ENCODE peak calls at places on chromosomes 6 and 20, in five cellular contexts. One of them, this sample, is unnamed.

GRCh38 chr20:61433816-61434215 is 181.8 kb downstream of the CDH4 start:
- DNase-seq in endothelial cell: no peak
- DNase-seq in tibial artery: no peak
- DNase-seq in dorsolateral prefrontal cortex: no peak
- DNase-seq in foreskin fibroblast: no peak
- DNase-seq in this sample: no peak

GRCh38 chr6:7119272-7119801 is 11.6 kb downstream of the RREB1 start:
- DNase-seq in endothelial cell: no peak
- DNase-seq in dorsolateral prefrontal cortex: no peak
- DNase-seq in tibial artery: no peak
- DNase-seq in foreskin fibroblast: no peak
- DNase-seq in this sample: no peak

GRCh38 chr6:37287519-37288157 is 29.7 kb upstream of the TMEM217 start:
- DNase-seq in endothelial cell: no peak
- DNase-seq in tibial artery: no peak
- DNase-seq in foreskin fibroblast: no peak
- DNase-seq in dorsolateral prefrontal cortex: no peak
- DNase-seq in this sample: no peak

GRCh38 chr20:62370115-62370806 is 3.1 kb upstream of the LAMA5 start:
- DNase-seq in foreskin fibroblast: peak
- DNase-seq in dorsolateral prefrontal cortex: no peak
- DNase-seq in endothelial cell: no peak
- DNase-seq in tibial artery: no peak
- DNase-seq in this sample: no peak

GRCh38 chr6:166500246-166500645 is 86.2 kb downstream of the RAMACL start:
- DNase-seq in foreskin fibroblast: no peak
- DNase-seq in endothelial cell: no peak
- DNase-seq in dorsolateral prefrontal cortex: peak
- DNase-seq in tibial artery: no peak
- DNase-seq in this sample: no peak

GRCh38 chr6:78093861-78094360 is 441.1 kb downstream of the MEI4 start:
- DNase-seq in dorsolateral prefrontal cortex: no peak
- DNase-seq in foreskin fibroblast: no peak
- DNase-seq in tibial artery: no peak
- DNase-seq in endothelial cell: no peak
- DNase-seq in this sample: no peak

GRCh38 chr20:43667341-43668132 is 623 bp downstream of the MYBL2 start:
- DNase-seq in endothelial cell: peak
- DNase-seq in foreskin fibroblast: no peak
- DNase-seq in tibial artery: no peak
- DNase-seq in dorsolateral prefrontal cortex: no peak
- DNase-seq in this sample: no peak

GRCh38 chr6:157535354-157536217 is 154.6 kb downstream of the ZDHHC14 start:
- DNase-seq in foreskin fibroblast: peak
- DNase-seq in endothelial cell: no peak
- DNase-seq in tibial artery: peak
- DNase-seq in dorsolateral prefrontal cortex: no peak
- DNase-seq in this sample: peak

GRCh38 chr6:150689900-150690590 is 90.4 kb downstream of the PLEKHG1 start:
- DNase-seq in foreskin fibroblast: no peak
- DNase-seq in endothelial cell: no peak
- DNase-seq in tibial artery: no peak
- DNase-seq in dorsolateral prefrontal cortex: no peak
- DNase-seq in this sample: no peak

GRCh38 chr6:45021652-45022051 is 306.5 kb upstream of the RUNX2 start:
- DNase-seq in tibial artery: no peak
- DNase-seq in dorsolateral prefrontal cortex: no peak
- DNase-seq in endothelial cell: no peak
- DNase-seq in foreskin fibroblast: no peak
- DNase-seq in this sample: no peak

GRCh38 chr6:136526196-136526930 is 23.9 kb downstream of the MAP7 start:
- DNase-seq in foreskin fibroblast: peak
- DNase-seq in tibial artery: peak
- DNase-seq in dorsolateral prefrontal cortex: peak
- DNase-seq in endothelial cell: peak
- DNase-seq in this sample: no peak

GRCh38 chr6:35494161-35494563 is 2.7 kb downstream of the TEAD3 start:
- DNase-seq in endothelial cell: peak
- DNase-seq in foreskin fibroblast: peak
- DNase-seq in tibial artery: no peak
- DNase-seq in dorsolateral prefrontal cortex: no peak
- DNase-seq in this sample: no peak

GRCh38 chr6:19587238-19587942 is 249.8 kb upstream of the ID4 start:
- DNase-seq in dorsolateral prefrontal cortex: no peak
- DNase-seq in foreskin fibroblast: no peak
- DNase-seq in endothelial cell: no peak
- DNase-seq in tibial artery: no peak
- DNase-seq in this sample: no peak

GRCh38 chr20:18728165-18728866 is 85.3 kb upstream of the SCP2D1 start:
- DNase-seq in foreskin fibroblast: no peak
- DNase-seq in tibial artery: no peak
- DNase-seq in endothelial cell: no peak
- DNase-seq in dorsolateral prefrontal cortex: no peak
- DNase-seq in this sample: no peak

GRCh38 chr6:119871520-119871919 is 522.0 kb upstream of the MAN1A1 start:
- DNase-seq in endothelial cell: no peak
- DNase-seq in tibial artery: no peak
- DNase-seq in dorsolateral prefrontal cortex: no peak
- DNase-seq in foreskin fibroblast: no peak
- DNase-seq in this sample: no peak

GRCh38 chr20:3670511-3670910 is 7.3 kb upstream of the GFRA4 start:
- DNase-seq in foreskin fibroblast: no peak
- DNase-seq in endothelial cell: no peak
- DNase-seq in dorsolateral prefrontal cortex: no peak
- DNase-seq in tibial artery: no peak
- DNase-seq in this sample: no peak

GRCh38 chr6:119148102-119148824 is 69.8 kb upstream of the FAM184A start:
- DNase-seq in foreskin fibroblast: peak
- DNase-seq in dorsolateral prefrontal cortex: no peak
- DNase-seq in endothelial cell: peak
- DNase-seq in tibial artery: peak
- DNase-seq in this sample: peak

GRCh38 chr20:25009218-25010145 is 16.9 kb upstream of the APMAP start:
- DNase-seq in tibial artery: peak
- DNase-seq in dorsolateral prefrontal cortex: peak
- DNase-seq in endothelial cell: no peak
- DNase-seq in foreskin fibroblast: no peak
- DNase-seq in this sample: no peak

GRCh38 chr6:156718647-156719394 is 58.4 kb upstream of the ARID1B start:
- DNase-seq in tibial artery: peak
- DNase-seq in dorsolateral prefrontal cortex: peak
- DNase-seq in foreskin fibroblast: no peak
- DNase-seq in endothelial cell: no peak
- DNase-seq in this sample: no peak

GRCh38 chr6:124780621-124781020 is 181.6 kb upstream of the RNF217 start:
- DNase-seq in foreskin fibroblast: no peak
- DNase-seq in tibial artery: no peak
- DNase-seq in dorsolateral prefrontal cortex: no peak
- DNase-seq in endothelial cell: no peak
- DNase-seq in this sample: no peak

GRCh38 chr6:28707387-28708282 is 182.0 kb downstream of the GPX5 start:
- DNase-seq in tibial artery: no peak
- DNase-seq in dorsolateral prefrontal cortex: no peak
- DNase-seq in endothelial cell: no peak
- DNase-seq in foreskin fibroblast: no peak
- DNase-seq in this sample: no peak

GRCh38 chr20:16178671-16179070 is 394.6 kb downstream of the KIF16B start:
- DNase-seq in tibial artery: no peak
- DNase-seq in foreskin fibroblast: no peak
- DNase-seq in dorsolateral prefrontal cortex: no peak
- DNase-seq in endothelial cell: no peak
- DNase-seq in this sample: no peak

GRCh38 chr6:56955171-56956155 is 556 bp downstream of the BEND6 start:
- DNase-seq in tibial artery: peak
- DNase-seq in dorsolateral prefrontal cortex: peak
- DNase-seq in foreskin fibroblast: peak
- DNase-seq in endothelial cell: peak
- DNase-seq in this sample: peak

GRCh38 chr6:133609404-133610270 is 279.3 kb upstream of the TCF21 start:
- DNase-seq in tibial artery: no peak
- DNase-seq in foreskin fibroblast: peak
- DNase-seq in dorsolateral prefrontal cortex: no peak
- DNase-seq in endothelial cell: no peak
- DNase-seq in this sample: peak

GRCh38 chr20:61604494-61604893 is 352.4 kb downstream of the CDH4 start:
- DNase-seq in dorsolateral prefrontal cortex: no peak
- DNase-seq in tibial artery: no peak
- DNase-seq in foreskin fibroblast: no peak
- DNase-seq in endothelial cell: no peak
- DNase-seq in this sample: no peak

GRCh38 chr6:4790158-4790899 is 14.1 kb downstream of the CDYL start:
- DNase-seq in tibial artery: no peak
- DNase-seq in foreskin fibroblast: no peak
- DNase-seq in endothelial cell: no peak
- DNase-seq in dorsolateral prefrontal cortex: no peak
- DNase-seq in this sample: no peak
- TF ChIP-seq CTCF in tibial artery: no peak
- TF ChIP-seq CTCF in foreskin fibroblast: no peak
- TF ChIP-seq CTCF in endothelial cell: peak
- TF ChIP-seq CTCF in dorsolateral prefrontal cortex: no peak
- TF ChIP-seq CTCF in this sample: no peak

GRCh38 chr20:45959956-45960630 is 11.9 kb downstream of the ZNF335 start:
- DNase-seq in endothelial cell: no peak
- DNase-seq in dorsolateral prefrontal cortex: no peak
- DNase-seq in foreskin fibroblast: no peak
- DNase-seq in tibial artery: peak
- DNase-seq in this sample: no peak

GRCh38 chr20:45962031-45962755 is 9.8 kb downstream of the ZNF335 start:
- DNase-seq in tibial artery: peak
- DNase-seq in foreskin fibroblast: no peak
- DNase-seq in endothelial cell: no peak
- DNase-seq in dorsolateral prefrontal cortex: peak
- DNase-seq in this sample: no peak

GRCh38 chr20:45964024-45964423 is 8.0 kb downstream of the ZNF335 start:
- DNase-seq in tibial artery: no peak
- DNase-seq in endothelial cell: no peak
- DNase-seq in dorsolateral prefrontal cortex: no peak
- DNase-seq in foreskin fibroblast: no peak
- DNase-seq in this sample: no peak

GRCh38 chr20:45965169-45966002 is 6.6 kb downstream of the ZNF335 start:
- DNase-seq in foreskin fibroblast: no peak
- DNase-seq in tibial artery: peak
- DNase-seq in dorsolateral prefrontal cortex: peak
- DNase-seq in endothelial cell: no peak
- DNase-seq in this sample: no peak

GRCh38 chr20:45963059-45964011 is 8.7 kb downstream of the ZNF335 start:
- DNase-seq in foreskin fibroblast: no peak
- DNase-seq in endothelial cell: no peak
- DNase-seq in dorsolateral prefrontal cortex: no peak
- DNase-seq in tibial artery: peak
- DNase-seq in this sample: no peak
- TF ChIP-seq CTCF in foreskin fibroblast: no peak
- TF ChIP-seq CTCF in endothelial cell: no peak
- TF ChIP-seq CTCF in dorsolateral prefrontal cortex: peak
- TF ChIP-seq CTCF in tibial artery: peak
- TF ChIP-seq CTCF in this sample: peak

GRCh38 chr6:33247977-33248642 is 23.6 kb downstream of the VPS52 start:
- DNase-seq in dorsolateral prefrontal cortex: peak
- DNase-seq in foreskin fibroblast: peak
- DNase-seq in tibial artery: peak
- DNase-seq in endothelial cell: peak
- DNase-seq in this sample: peak

GRCh38 chr6:33249732-33250625 is 21.7 kb downstream of the VPS52 start:
- DNase-seq in endothelial cell: peak
- DNase-seq in tibial artery: no peak
- DNase-seq in foreskin fibroblast: peak
- DNase-seq in dorsolateral prefrontal cortex: no peak
- DNase-seq in this sample: peak

GRCh38 chr6:33248643-33248931 is 23.1 kb downstream of the VPS52 start:
- DNase-seq in tibial artery: no peak
- DNase-seq in dorsolateral prefrontal cortex: peak
- DNase-seq in foreskin fibroblast: peak
- DNase-seq in endothelial cell: no peak
- DNase-seq in this sample: no peak

GRCh38 chr6:33250731-33251130 is 20.9 kb downstream of the VPS52 start:
- DNase-seq in foreskin fibroblast: no peak
- DNase-seq in tibial artery: no peak
- DNase-seq in endothelial cell: no peak
- DNase-seq in dorsolateral prefrontal cortex: no peak
- DNase-seq in this sample: no peak

DNA sequence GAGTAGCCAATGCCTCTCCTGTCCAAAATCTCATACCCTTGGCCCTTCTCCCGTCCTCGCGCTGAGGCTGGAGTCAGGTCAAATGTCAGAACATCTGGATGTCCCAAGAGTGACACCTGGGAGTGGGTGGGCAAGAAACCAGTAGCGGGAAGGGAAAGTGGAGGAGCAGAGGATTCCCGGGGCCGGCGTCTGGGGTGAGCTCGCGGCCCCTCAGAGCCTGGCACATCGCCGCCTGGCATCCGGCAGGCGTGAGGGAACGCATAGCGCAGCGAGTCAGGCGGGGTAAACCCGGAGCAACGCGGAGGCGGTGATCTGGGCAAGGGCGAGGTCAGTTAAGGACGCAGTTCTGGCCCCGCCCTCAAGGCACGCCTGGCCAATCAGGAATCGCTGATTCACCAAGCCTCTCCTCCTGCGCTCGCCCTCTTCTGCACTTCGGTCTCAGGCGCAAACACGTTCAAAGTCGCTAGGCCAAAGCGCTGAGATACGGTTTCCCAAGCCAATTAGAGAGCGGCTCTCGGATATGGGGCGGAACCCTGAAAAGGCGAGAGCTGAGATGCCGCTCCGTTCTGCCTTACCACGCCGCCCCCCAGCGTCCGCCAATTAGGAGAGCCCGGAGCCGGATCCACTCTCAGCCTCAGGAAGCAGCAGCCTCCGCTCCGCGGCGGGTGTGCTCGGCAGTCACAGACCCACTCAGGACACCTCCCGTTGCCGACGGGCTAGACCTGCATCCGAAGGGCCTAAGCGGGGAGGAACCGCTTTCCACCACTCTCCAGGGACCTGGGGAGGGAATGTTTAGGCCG is 22.5 kb downstream of the VPS52 start:
- DNase-seq in endothelial cell: peak
- DNase-seq in dorsolateral prefrontal cortex: peak
- DNase-seq in foreskin fibroblast: peak
- DNase-seq in tibial artery: peak
- DNase-seq in this sample: peak
- TF ChIP-seq CTCF in endothelial cell: no peak
- TF ChIP-seq CTCF in dorsolateral prefrontal cortex: peak
- TF ChIP-seq CTCF in foreskin fibroblast: no peak
- TF ChIP-seq CTCF in tibial artery: no peak
- TF ChIP-seq CTCF in this sample: peak

DNA sequence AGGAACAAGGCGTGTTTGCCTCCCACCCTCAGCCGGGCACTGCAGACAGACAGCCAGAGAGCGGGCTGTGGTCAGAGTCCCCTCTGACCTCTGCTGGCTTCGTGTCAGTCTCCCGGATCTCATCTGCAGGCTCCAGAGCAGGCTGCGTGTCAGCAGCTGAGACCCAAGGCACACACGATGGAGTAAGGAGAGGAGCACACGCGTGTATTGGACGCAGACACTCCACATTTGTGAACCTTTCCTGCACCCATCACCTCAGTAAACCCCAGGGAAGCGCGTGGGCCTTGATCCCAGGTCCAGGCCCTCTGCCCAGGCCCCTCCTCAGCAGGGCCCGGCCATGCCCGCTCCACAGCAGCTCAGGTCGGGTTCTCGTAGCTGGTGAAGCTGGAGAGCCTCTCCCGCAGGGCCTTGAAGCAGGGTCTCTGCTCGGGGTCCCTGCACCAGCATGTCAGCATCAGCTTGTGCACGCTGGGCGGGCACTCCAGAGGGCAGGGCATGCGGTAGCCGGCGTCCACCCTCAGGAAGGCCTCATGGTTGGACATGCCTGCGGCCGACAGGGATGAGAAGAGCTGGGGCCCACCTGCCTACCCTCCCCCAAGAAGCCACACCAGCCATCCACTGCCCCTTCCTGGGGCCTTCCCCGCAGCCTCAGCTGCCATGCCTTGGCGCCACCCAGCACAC is 7.9 kb downstream of the PTK6 start:
- DNase-seq in tibial artery: no peak
- DNase-seq in dorsolateral prefrontal cortex: no peak
- DNase-seq in foreskin fibroblast: no peak
- DNase-seq in endothelial cell: no peak
- DNase-seq in this sample: no peak
- TF ChIP-seq CTCF in tibial artery: no peak
- TF ChIP-seq CTCF in dorsolateral prefrontal cortex: no peak
- TF ChIP-seq CTCF in foreskin fibroblast: no peak
- TF ChIP-seq CTCF in endothelial cell: no peak
- TF ChIP-seq CTCF in this sample: no peak

This sample was measured in AG09319.